ENCODE peak calls at places on chromosomes 13 and 19, in five cellular contexts. Y is ovary; J is stimulated activated CD4-positive, alpha-beta T cell treated with anti-CD3 and anti-CD28 coated beads, Interleukin-1b, Interleukin-23, amount 100 ng/mL, for 48 hours; H is SHP77; L is T-helper 17 cell. G is an unnamed sample.

GRCh38 chr13:48531416-48532145 is 1.3 kb downstream of the RCBTB2 start:
- DNase-seq in Y (no peak), J (no peak), H (no peak), L (no peak), G (no peak)

GRCh38 chr13:89490661-89491060 is 1819.5 kb downstream of the SLITRK5 start:
- DNase-seq in Y (no peak), J (no peak), H (no peak), L (no peak), G (no peak)

GRCh38 chr13:102033316-102033715 is 368.5 kb downstream of the FGF14 start:
- DNase-seq in Y (no peak), J (no peak), H (no peak), L (no peak), G (no peak)

GRCh38 chr13:25380082-25380481 is 8.3 kb downstream of the ATP8A2 start:
- DNase-seq in Y (no peak), J (no peak), H (no peak), L (no peak), G (no peak)

GRCh38 chr13:113880651-113881611 is 17.1 kb upstream of the GAS6 start:
- DNase-seq in Y (no peak), J (no peak), H (no peak), L (no peak), G (no peak)

GRCh38 chr19:30666301-30666803 is 294.2 kb downstream of the ZNF536 start:
- DNase-seq in Y (peak), J (peak), H (peak), L (no peak), G (no peak)

GRCh38 chr13:78993792-78994191 is 334.8 kb upstream of the OBI1 start:
- DNase-seq in Y (no peak), J (no peak), H (no peak), L (no peak), G (no peak)

GRCh38 chr13:29935309-29935981 is 85.0 kb upstream of the UBL3 start:
- DNase-seq in Y (no peak), J (peak), H (no peak), L (peak), G (no peak)

GRCh38 chr13:30739646-30740642 is 4.6 kb downstream of the ALOX5AP start:
- DNase-seq in Y (no peak), J (peak), H (no peak), L (peak), G (no peak)

GRCh38 chr19:32337176-32337808 is 8.1 kb upstream of the ZNF507 start:
- DNase-seq in Y (no peak), J (no peak), H (no peak), L (no peak), G (no peak)

GRCh38 chr19:4014541-4015491 is 7.3 kb downstream of the PIAS4 start:
- DNase-seq in Y (peak), J (peak), H (no peak), L (no peak), G (no peak)

GRCh38 chr19:32322541-32322940 is 22.9 kb upstream of the ZNF507 start:
- DNase-seq in Y (no peak), J (no peak), H (no peak), L (no peak), G (no peak)

GRCh38 chr13:61727714-61728275 is 312.1 kb upstream of the PCDH20 start:
- DNase-seq in Y (no peak), J (no peak), H (no peak), L (no peak), G (no peak)

GRCh38 chr13:41040584-41041334 is 20.6 kb upstream of the WBP4 start:
- DNase-seq in Y (no peak), J (no peak), H (no peak), L (no peak), G (no peak)

GRCh38 chr19:10292206-10292788 is 2.5 kb downstream of the ICAM5 start:
- DNase-seq in Y (peak), J (peak), H (peak), L (peak), G (no peak)

GRCh38 chr19:16078311-16078758 is 2.0 kb downstream of the TPM4 start:
- DNase-seq in Y (peak), J (peak), H (no peak), L (no peak), G (no peak)

GRCh38 chr13:114309806-114310410 is 4.4 kb upstream of the CHAMP1 start:
- DNase-seq in Y (no peak), J (no peak), H (peak), L (no peak), G (no peak)

GRCh38 chr19:34120846-34121639 is 51.3 kb upstream of the LSM14A start:
- DNase-seq in Y (peak), J (peak), H (no peak), L (peak), G (no peak)

GRCh38 chr19:9858766-9859165 is 23.6 kb downstream of the PIN1 start:
- DNase-seq in Y (no peak), J (no peak), H (no peak), L (no peak), G (no peak)

GRCh38 chr19:51531349-51532315 is at the start of gene SIGLEC6:
- DNase-seq in Y (no peak), J (no peak), H (no peak), L (no peak), G (peak)

GRCh38 chr19:46221981-46222610 is 7.4 kb upstream of the IGFL1 start:
- DNase-seq in Y (peak), J (no peak), H (no peak), L (no peak), G (no peak)

GRCh38 chr19:44697670-44698034 is 1.3 kb upstream of the CEACAM16 start:
- DNase-seq in Y (no peak), J (no peak), H (no peak), L (no peak), G (no peak)

GRCh38 chr19:55579766-55580621 is 654 bp downstream of the ZNF579 start:
- DNase-seq in Y (peak), J (no peak), H (no peak), L (no peak), G (no peak)

GRCh38 chr13:108733141-108733540 is 103.7 kb downstream of the MYO16 start:
- DNase-seq in Y (no peak), J (no peak), H (no peak), L (no peak), G (no peak)

GRCh38 chr13:51826606-51827005 is 18.4 kb downstream of the TMEM272 start:
- DNase-seq in Y (peak), J (no peak), H (no peak), L (no peak), G (no peak)